ENCODE peak calls at places on chromosomes 5 and 9, in four cellular contexts. R is GM13977, P is fibroblast of pulmonary artery, N is cardiac muscle cell. Z is an unnamed sample.

GRCh38 chr5:54049144-54049543 is 261.2 kb downstream of the ARL15 start:
- DNase-seq in R (no peak), N (no peak), P (no peak), Z (no peak)

GRCh38 chr5:83026930-83027687 is 50.1 kb downstream of the TMEM167A start:
- DNase-seq in R (peak; percentile 26), N (no peak), P (no peak), Z (no peak)

GRCh38 chr5:175687231-175687701 is 29.4 kb downstream of the HRH2 start:
- DNase-seq in P (no peak), R (no peak), N (no peak), Z (no peak)

GRCh38 chr9:4955836-4956235 is 29.2 kb upstream of the JAK2 start:
- DNase-seq in R (no peak), N (no peak), P (peak; percentile 61), Z (peak; percentile 49)

GRCh38 chr5:120655828-120656435 is 191.8 kb downstream of the PRR16 start:
- DNase-seq in R (no peak), P (peak; percentile 38), N (peak; percentile 60), Z (peak; percentile 71)

GRCh38 chr5:179114756-179115155 is 54.6 kb downstream of the ZNF354C start:
- DNase-seq in N (no peak), P (no peak), R (no peak), Z (no peak)

GRCh38 chr9:72462340-72462739 is 59.1 kb upstream of the TMC1 start:
- DNase-seq in N (no peak), R (no peak), P (peak; percentile 67), Z (no peak)

GRCh38 chr5:107736608-107737007 is 65.9 kb upstream of the EFNA5 start:
- DNase-seq in N (no peak), P (no peak), R (no peak), Z (no peak)

GRCh38 chr5:33261305-33261704 is 179.5 kb upstream of the TARS1 start:
- DNase-seq in P (peak; percentile 70), N (no peak), R (no peak), Z (peak; percentile 24)

GRCh38 chr5:11273180-11273882 is 512.3 kb upstream of the DAP start:
- DNase-seq in N (no peak), P (no peak), R (no peak), Z (peak; percentile 52)

GRCh38 chr5:110916373-110917049 is 155.0 kb upstream of the TSLP start:
- DNase-seq in N (no peak), P (peak; percentile 90), R (no peak), Z (peak; percentile 66)

GRCh38 chr9:105425817-105426433 is 21.9 kb upstream of the FSD1L start:
- DNase-seq in P (peak; percentile 58), N (no peak), R (peak; percentile 56), Z (peak; percentile 32)

GRCh38 chr5:174751154-174751990 is 27.0 kb downstream of the MSX2 start:
- DNase-seq in N (peak; percentile 64), P (no peak), R (no peak), Z (peak; percentile 25)

GRCh38 chr9:114366334-114367128 is 21.3 kb downstream of the AKNA start:
- DNase-seq in N (no peak), R (peak; percentile 60), P (peak; percentile 88), Z (peak; percentile 70)

GRCh38 chr9:119004618-119004990 is 364.6 kb downstream of the BRINP1 start:
- DNase-seq in P (peak; percentile 26), N (peak; percentile 89), R (no peak), Z (peak; percentile 88)

GRCh38 chr5:101897914-101898313 is 398.2 kb downstream of the SLCO4C1 start:
- DNase-seq in P (no peak), R (no peak), N (peak; percentile 40), Z (no peak)

GRCh38 chr9:92807031-92807756 is 42.6 kb upstream of the BICD2 start:
- DNase-seq in P (no peak), N (no peak), R (no peak), Z (no peak)

GRCh38 chr9:130522233-130522808 is 57.1 kb upstream of the FUBP3 start:
- DNase-seq in P (no peak), N (peak; percentile 53), R (no peak), Z (no peak)

GRCh38 chr9:133701321-133701980 is 36.7 kb downstream of the SARDH start:
- DNase-seq in P (no peak), R (no peak), N (no peak), Z (no peak)

GRCh38 chr5:167478156-167478555 is 813.3 kb upstream of the WWC1 start:
- DNase-seq in R (no peak), P (no peak), N (no peak), Z (no peak)

GRCh38 chr9:95120781-95121370 is 196.6 kb downstream of the FANCC start:
- DNase-seq in N (no peak), R (no peak), P (no peak), Z (no peak)

GRCh38 chr9:114389612-114390368 is 2.0 kb upstream of the AKNA start:
- DNase-seq in P (no peak), R (no peak), N (no peak), Z (no peak)

GRCh38 chr5:172521338-172521932 is 67.1 kb upstream of the SH3PXD2B start:
- DNase-seq in N (no peak), P (no peak), R (no peak), Z (no peak)

GRCh38 chr9:18920685-18921084 is 112.3 kb downstream of the SAXO1 start:
- DNase-seq in P (no peak), R (no peak), N (no peak), Z (no peak)

GRCh38 chr9:98368366-98369065 is 113.1 kb upstream of the TBC1D2 start:
- DNase-seq in R (no peak), P (peak; percentile 58), N (no peak), Z (no peak)

GRCh38 chr9:101536351-101536750 is 2.7 kb downstream of the RNF20 start:
- DNase-seq in N (no peak), P (peak; percentile 27), R (no peak), Z (no peak)

GRCh38 chr5:161105563-161105962 is 253.6 kb upstream of the ATP10B start:
- DNase-seq in N (peak; percentile 66), P (peak; percentile 5), R (no peak), Z (peak; percentile 46)

GRCh38 chr5:94707359-94707758 is 88.9 kb downstream of the SLF1 start:
- DNase-seq in P (no peak), R (no peak), N (no peak), Z (peak; percentile 5)

GRCh38 chr5:17720070-17720469 is 85.8 kb downstream of the TAF11L14 start:
- DNase-seq in P (no peak), R (no peak), N (no peak), Z (no peak)

GRCh38 chr5:74947961-74948613 is 81.9 kb upstream of the FAM169A start:
- DNase-seq in R (no peak), N (peak; percentile 40), P (peak; percentile 7), Z (no peak)

GRCh38 chr9:3497406-3497805 is 28.4 kb downstream of the RFX3 start:
- DNase-seq in R (no peak), N (no peak), P (peak; percentile 55), Z (no peak)

GRCh38 chr5:43602456-43602817 is 543 bp upstream of the NNT start:
- DNase-seq in P (peak; percentile 49), R (peak; percentile 39), N (peak; percentile 77), Z (peak; percentile 60)